ENCODE peak calls at places on chromosome 22, in nine cellular contexts. J is colonic mucosa; O is AG10803; G is fibroblast of lung; F is body of pancreas; M is epithelial cell of esophagus; E is CD8-positive, alpha-beta T cell; V is natural killer cell; H is psoas muscle. W is an unnamed sample.

GRCh38 chr22:43812890-43813289 is 785 bp upstream of the EFCAB6 start:
- DNase-seq in F (no peak), E (no peak), G (no peak), O (no peak), V (no peak), J (no peak), M (no peak), H (no peak), W (no peak)

GRCh38 chr22:21652547-21653545 is 10.7 kb downstream of the SDF2L1 start:
- DNase-seq in V (no peak), M (no peak), H (no peak), O (no peak), F (no peak), J (no peak), G (no peak), E (no peak), W (no peak)

GRCh38 chr22:27975381-27976013 is 56.4 kb upstream of the PITPNB start:
- DNase-seq in G (peak), H (no peak), V (no peak), M (peak), E (no peak), J (no peak), O (no peak), F (no peak), W (no peak)

GRCh38 chr22:29712119-29712518 is 7.7 kb upstream of the CABP7 start:
- DNase-seq in H (no peak), G (no peak), V (no peak), E (no peak), M (no peak), F (no peak), J (no peak), O (no peak), W (no peak)

GRCh38 chr22:28949788-28950187 is 66.4 kb downstream of the ZNRF3 start:
- DNase-seq in H (no peak), V (no peak), M (no peak), E (no peak), O (peak), G (no peak), J (no peak), F (no peak), W (no peak)

GRCh38 chr22:48278620-48279464 is 1516.4 kb downstream of the TBC1D22A start:
- DNase-seq in H (no peak), G (no peak), M (no peak), O (no peak), J (no peak), V (no peak), E (no peak), F (no peak), W (no peak)

GRCh38 chr22:50210378-50211139 is 9.7 kb downstream of the SELENOO start:
- DNase-seq in M (no peak), J (no peak), H (no peak), G (no peak), O (no peak), F (no peak), E (no peak), V (no peak), W (no peak)

GRCh38 chr22:20090730-20091240 is 10.7 kb downstream of the DGCR8 start:
- DNase-seq in V (no peak), M (no peak), G (no peak), J (no peak), H (no peak), E (no peak), O (no peak), F (no peak), W (no peak)

GRCh38 chr22:31806751-31807150 is 52.9 kb downstream of the DEPDC5 start:
- DNase-seq in G (no peak), J (no peak), E (no peak), H (no peak), F (no peak), V (no peak), O (no peak), M (no peak), W (no peak)

DNA sequence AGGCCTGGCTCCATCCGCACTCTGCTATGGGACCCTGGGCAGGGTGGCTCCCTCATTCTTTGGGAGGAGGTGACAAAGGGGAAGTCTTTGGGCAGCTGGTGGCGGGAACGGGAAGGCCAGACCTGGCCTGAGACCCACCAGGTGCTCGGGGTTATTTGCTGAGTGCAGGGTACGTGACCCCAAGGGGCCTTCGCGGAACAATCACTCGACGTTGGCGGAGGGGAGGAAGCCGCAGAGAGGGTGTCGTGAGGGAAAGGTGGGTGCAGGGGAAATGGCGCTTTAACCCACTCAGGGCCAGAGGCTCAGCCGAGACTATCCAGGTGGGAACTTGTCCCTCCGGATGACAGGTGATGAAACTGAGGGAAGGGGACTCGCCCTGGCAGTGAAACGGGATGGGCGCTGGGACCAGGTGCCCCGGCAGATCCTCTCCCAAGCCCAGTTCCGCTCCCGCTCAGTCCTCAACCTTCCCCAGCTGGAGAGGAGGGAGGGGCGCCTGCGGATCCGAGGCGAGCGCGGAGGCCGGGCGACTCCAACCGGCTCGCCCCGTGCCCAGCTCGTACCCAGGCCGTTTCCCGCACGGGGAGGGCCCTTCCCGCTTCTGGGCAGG is 911 bp downstream of the A4GALT start:
- DNase-seq in G (no peak), E (no peak), H (no peak), V (no peak), F (no peak), O (no peak), J (no peak), M (peak), W (no peak)
- TF ChIP-seq CTCF in G (no peak), E (no peak), H (no peak), V (no peak), F (no peak), O (no peak), J (no peak), M (no peak), W (no peak)

DNA sequence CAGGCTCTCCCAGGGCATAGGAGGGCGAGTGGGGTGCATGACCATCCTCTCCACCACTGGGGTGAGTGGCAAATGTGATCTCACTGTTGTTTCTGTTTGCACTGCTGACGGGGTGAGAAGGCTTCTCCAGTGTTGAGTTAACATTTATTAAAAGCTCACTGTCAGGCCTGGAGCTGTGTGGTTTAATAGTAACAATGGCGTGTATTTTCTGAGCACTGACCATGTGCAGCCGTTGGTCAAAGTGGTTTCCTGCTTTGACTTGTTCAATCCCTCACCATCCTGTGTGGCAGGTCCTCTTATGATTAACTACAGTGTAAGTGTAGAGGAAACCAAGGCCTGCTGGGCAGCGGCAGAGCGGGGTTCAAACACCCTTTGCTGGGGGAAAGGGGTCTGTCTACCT is 4.4 kb downstream of the A4GALT start:
- DNase-seq in F (no peak), G (no peak), H (no peak), E (no peak), O (no peak), M (no peak), V (no peak), J (no peak), W (no peak)
- TF ChIP-seq CTCF in F (no peak), G (no peak), H (no peak), E (no peak), O (no peak), M (no peak), V (no peak), J (no peak), W (no peak)

GRCh38 chr22:39809772-39810557 is 83.6 kb downstream of the ENTHD1 start:
- DNase-seq in J (no peak), M (no peak), E (no peak), V (no peak), G (no peak), O (no peak), H (no peak), F (no peak), W (no peak)

GRCh38 chr22:39802682-39803081 is 90.9 kb downstream of the ENTHD1 start:
- DNase-seq in F (no peak), E (no peak), O (no peak), M (no peak), V (no peak), J (no peak), H (no peak), G (no peak), W (no peak)

GRCh38 chr22:39805117-39805516 is 88.4 kb downstream of the ENTHD1 start:
- DNase-seq in V (no peak), M (no peak), J (no peak), E (no peak), O (no peak), H (no peak), G (no peak), F (no peak), W (no peak)

DNA sequence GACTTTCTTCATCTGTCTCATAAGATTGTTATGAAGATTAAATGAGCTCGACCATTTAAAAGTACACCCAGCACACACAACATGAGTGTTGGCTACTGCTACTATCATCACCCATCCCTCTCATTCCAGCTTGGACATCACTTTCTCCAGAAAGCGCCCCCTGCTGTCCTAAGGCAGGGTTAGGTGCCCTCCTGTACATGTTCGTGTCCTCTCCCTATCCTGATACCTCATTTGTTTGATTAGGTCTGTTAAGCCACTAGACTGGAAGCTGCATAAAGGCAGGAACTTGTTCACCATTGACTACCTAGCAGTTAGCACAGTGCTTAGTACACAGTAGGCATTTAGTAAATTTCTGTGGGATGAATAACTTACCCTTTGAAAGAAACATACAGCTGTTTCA is 85.5 kb downstream of the ENTHD1 start:
- DNase-seq in V (no peak), O (no peak), F (no peak), M (peak), H (no peak), G (no peak), E (no peak), J (peak), W (no peak)
- TF ChIP-seq CTCF in V (no peak), O (peak), F (no peak), M (peak), H (peak), G (peak), E (no peak), J (peak), W (no peak)

GRCh38 chr22:42269407-42270177 is 861 bp downstream of the TCF20 start:
- DNase-seq in E (peak), G (no peak), V (peak), J (peak), H (no peak), O (no peak), F (peak), M (peak), W (no peak)
- TF ChIP-seq CTCF in E (peak), G (no peak), V (no peak), J (no peak), H (no peak), O (no peak), F (peak), M (no peak), W (no peak)

DNA sequence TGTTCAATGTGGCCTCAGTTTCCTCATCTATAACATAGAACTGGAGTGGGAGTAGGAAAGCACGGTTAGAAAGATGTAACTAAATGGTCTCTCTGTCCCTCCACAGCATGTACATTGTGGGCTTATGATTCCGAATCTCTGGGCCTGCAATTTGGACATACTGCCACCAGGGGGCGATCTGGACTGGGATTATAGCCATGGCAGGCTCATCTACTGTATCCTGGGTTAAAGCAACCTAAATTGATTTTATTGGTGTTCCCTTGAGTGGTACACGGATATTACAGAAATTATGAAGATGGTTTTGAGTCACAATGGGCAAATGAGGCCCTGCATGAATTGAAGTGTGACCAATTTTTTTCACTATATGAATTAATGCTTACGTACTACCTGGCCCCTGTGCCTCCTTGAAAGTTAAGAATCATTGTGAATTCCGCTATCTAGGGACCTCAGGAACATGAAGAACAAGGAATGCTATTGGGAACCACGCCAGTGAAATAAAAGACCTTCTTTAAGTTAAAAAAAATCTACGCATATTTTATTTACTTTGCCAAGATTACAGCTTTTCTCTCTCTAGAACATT is 32.9 kb downstream of the TST start:
- DNase-seq in F (peak), M (peak), V (no peak), O (no peak), E (no peak), J (peak), G (no peak), H (no peak), W (no peak)
- TF ChIP-seq CTCF in F (peak), M (peak), V (peak), O (peak), E (peak), J (peak), G (peak), H (peak), W (no peak)